ENCODE peak calls at places on chromosomes 5 and 9, in nine cellular contexts. One of them, this sample, is unnamed.

GRCh38 chr9:68983008-68983411 is 30.9 kb downstream of the PRKACG start:
- DNase-seq in substantia nigra: no peak
- DNase-seq in fibroblast of lung: no peak
- DNase-seq in PC-3: no peak
- DNase-seq in CD8-positive, alpha-beta T cell: no peak
- DNase-seq in mammary epithelial cell: no peak
- DNase-seq in breast epithelium: no peak
- DNase-seq in CD4-positive, alpha-beta T cell: no peak
- DNase-seq in GM23338: no peak
- DNase-seq in this sample: no peak

GRCh38 chr9:92429866-92430265 is 5.6 kb upstream of the OMD start:
- DNase-seq in substantia nigra: no peak
- DNase-seq in fibroblast of lung: no peak
- DNase-seq in GM23338: no peak
- DNase-seq in mammary epithelial cell: no peak
- DNase-seq in CD4-positive, alpha-beta T cell: no peak
- DNase-seq in CD8-positive, alpha-beta T cell: no peak
- DNase-seq in PC-3: no peak
- DNase-seq in breast epithelium: no peak
- DNase-seq in this sample: no peak

GRCh38 chr5:135139397-135140134 is 105.5 kb upstream of the PITX1 start:
- DNase-seq in breast epithelium: no peak
- DNase-seq in CD4-positive, alpha-beta T cell: no peak
- DNase-seq in GM23338: no peak
- DNase-seq in mammary epithelial cell: peak
- DNase-seq in PC-3: peak
- DNase-seq in fibroblast of lung: peak
- DNase-seq in substantia nigra: no peak
- DNase-seq in CD8-positive, alpha-beta T cell: no peak
- DNase-seq in this sample: peak

GRCh38 chr9:77161966-77162365 is 15.4 kb upstream of the VPS13A start:
- DNase-seq in substantia nigra: no peak
- DNase-seq in CD8-positive, alpha-beta T cell: no peak
- DNase-seq in breast epithelium: no peak
- DNase-seq in GM23338: no peak
- DNase-seq in fibroblast of lung: peak
- DNase-seq in CD4-positive, alpha-beta T cell: no peak
- DNase-seq in mammary epithelial cell: no peak
- DNase-seq in PC-3: no peak
- DNase-seq in this sample: peak

GRCh38 chr5:102921341-102922047 is 166.4 kb downstream of the PAM start:
- DNase-seq in mammary epithelial cell: no peak
- DNase-seq in PC-3: peak
- DNase-seq in CD4-positive, alpha-beta T cell: no peak
- DNase-seq in CD8-positive, alpha-beta T cell: no peak
- DNase-seq in fibroblast of lung: peak
- DNase-seq in substantia nigra: no peak
- DNase-seq in breast epithelium: no peak
- DNase-seq in GM23338: no peak
- DNase-seq in this sample: no peak

GRCh38 chr5:42858031-42858643 is 46.4 kb upstream of the SELENOP start:
- DNase-seq in breast epithelium: no peak
- DNase-seq in substantia nigra: peak
- DNase-seq in PC-3: peak
- DNase-seq in fibroblast of lung: peak
- DNase-seq in GM23338: peak
- DNase-seq in mammary epithelial cell: peak
- DNase-seq in CD8-positive, alpha-beta T cell: no peak
- DNase-seq in CD4-positive, alpha-beta T cell: no peak
- DNase-seq in this sample: no peak

GRCh38 chr9:102867488-102867887 is 127.6 kb upstream of the CYLC2 start:
- DNase-seq in substantia nigra: no peak
- DNase-seq in fibroblast of lung: no peak
- DNase-seq in breast epithelium: no peak
- DNase-seq in GM23338: no peak
- DNase-seq in CD4-positive, alpha-beta T cell: no peak
- DNase-seq in mammary epithelial cell: peak
- DNase-seq in PC-3: peak
- DNase-seq in CD8-positive, alpha-beta T cell: no peak
- DNase-seq in this sample: no peak

GRCh38 chr9:6551126-6551525 is 94.4 kb downstream of the GLDC start:
- DNase-seq in PC-3: no peak
- DNase-seq in GM23338: no peak
- DNase-seq in breast epithelium: no peak
- DNase-seq in mammary epithelial cell: no peak
- DNase-seq in substantia nigra: no peak
- DNase-seq in fibroblast of lung: no peak
- DNase-seq in CD8-positive, alpha-beta T cell: no peak
- DNase-seq in CD4-positive, alpha-beta T cell: no peak
- DNase-seq in this sample: no peak

GRCh38 chr5:43036409-43036808 is 3.7 kb downstream of the ANXA2R start:
- DNase-seq in breast epithelium: no peak
- DNase-seq in mammary epithelial cell: no peak
- DNase-seq in fibroblast of lung: no peak
- DNase-seq in substantia nigra: no peak
- DNase-seq in CD4-positive, alpha-beta T cell: no peak
- DNase-seq in PC-3: no peak
- DNase-seq in CD8-positive, alpha-beta T cell: no peak
- DNase-seq in GM23338: no peak
- DNase-seq in this sample: no peak

GRCh38 chr5:34609951-34610431 is 46.1 kb upstream of the RAI14 start:
- DNase-seq in substantia nigra: no peak
- DNase-seq in GM23338: peak
- DNase-seq in mammary epithelial cell: peak
- DNase-seq in fibroblast of lung: no peak
- DNase-seq in breast epithelium: no peak
- DNase-seq in CD4-positive, alpha-beta T cell: no peak
- DNase-seq in PC-3: peak
- DNase-seq in CD8-positive, alpha-beta T cell: no peak
- DNase-seq in this sample: peak

GRCh38 chr5:137096149-137097103 is 402.7 kb downstream of the SPOCK1 start:
- DNase-seq in breast epithelium: no peak
- DNase-seq in PC-3: peak
- DNase-seq in fibroblast of lung: no peak
- DNase-seq in mammary epithelial cell: peak
- DNase-seq in GM23338: no peak
- DNase-seq in CD8-positive, alpha-beta T cell: no peak
- DNase-seq in CD4-positive, alpha-beta T cell: no peak
- DNase-seq in substantia nigra: no peak
- DNase-seq in this sample: no peak

GRCh38 chr5:111172504-111172903 is 51.7 kb upstream of the CAMK4 start:
- DNase-seq in fibroblast of lung: no peak
- DNase-seq in mammary epithelial cell: no peak
- DNase-seq in breast epithelium: no peak
- DNase-seq in PC-3: no peak
- DNase-seq in CD4-positive, alpha-beta T cell: no peak
- DNase-seq in CD8-positive, alpha-beta T cell: no peak
- DNase-seq in GM23338: peak
- DNase-seq in substantia nigra: no peak
- DNase-seq in this sample: no peak

GRCh38 chr5:16740046-16740445 is 123.2 kb upstream of the RETREG1 start:
- DNase-seq in breast epithelium: no peak
- DNase-seq in mammary epithelial cell: no peak
- DNase-seq in PC-3: no peak
- DNase-seq in CD8-positive, alpha-beta T cell: no peak
- DNase-seq in GM23338: no peak
- DNase-seq in fibroblast of lung: no peak
- DNase-seq in CD4-positive, alpha-beta T cell: no peak
- DNase-seq in substantia nigra: no peak
- DNase-seq in this sample: no peak

GRCh38 chr5:16733597-16733996 is 116.8 kb upstream of the RETREG1 start:
- DNase-seq in fibroblast of lung: no peak
- DNase-seq in PC-3: no peak
- DNase-seq in CD4-positive, alpha-beta T cell: no peak
- DNase-seq in mammary epithelial cell: no peak
- DNase-seq in CD8-positive, alpha-beta T cell: no peak
- DNase-seq in breast epithelium: no peak
- DNase-seq in GM23338: peak
- DNase-seq in substantia nigra: peak
- DNase-seq in this sample: no peak

GRCh38 chr9:129497064-129497836 is 123.7 kb downstream of the C9orf50 start:
- DNase-seq in fibroblast of lung: no peak
- DNase-seq in CD4-positive, alpha-beta T cell: no peak
- DNase-seq in mammary epithelial cell: no peak
- DNase-seq in PC-3: no peak
- DNase-seq in substantia nigra: peak
- DNase-seq in GM23338: peak
- DNase-seq in breast epithelium: no peak
- DNase-seq in CD8-positive, alpha-beta T cell: no peak
- DNase-seq in this sample: peak
- H3K27ac ChIP-seq in fibroblast of lung: peak
- H3K27ac ChIP-seq in CD4-positive, alpha-beta T cell: no peak
- H3K27ac ChIP-seq in mammary epithelial cell: no peak
- H3K27ac ChIP-seq in PC-3: peak
- H3K27ac ChIP-seq in substantia nigra: peak
- H3K27ac ChIP-seq in GM23338: peak
- H3K27ac ChIP-seq in breast epithelium: peak
- H3K27ac ChIP-seq in CD8-positive, alpha-beta T cell: no peak
- H3K27ac ChIP-seq in this sample: peak

GRCh38 chr5:91477408-91477807 is 94.3 kb upstream of the ARRDC3 start:
- DNase-seq in substantia nigra: no peak
- DNase-seq in mammary epithelial cell: no peak
- DNase-seq in GM23338: no peak
- DNase-seq in CD8-positive, alpha-beta T cell: no peak
- DNase-seq in PC-3: no peak
- DNase-seq in fibroblast of lung: no peak
- DNase-seq in breast epithelium: no peak
- DNase-seq in CD4-positive, alpha-beta T cell: no peak
- DNase-seq in this sample: no peak

GRCh38 chr5:91474201-91474600 is 91.1 kb upstream of the ARRDC3 start:
- DNase-seq in fibroblast of lung: peak
- DNase-seq in CD8-positive, alpha-beta T cell: no peak
- DNase-seq in mammary epithelial cell: no peak
- DNase-seq in breast epithelium: no peak
- DNase-seq in substantia nigra: no peak
- DNase-seq in PC-3: no peak
- DNase-seq in GM23338: no peak
- DNase-seq in CD4-positive, alpha-beta T cell: no peak
- DNase-seq in this sample: no peak

DNA sequence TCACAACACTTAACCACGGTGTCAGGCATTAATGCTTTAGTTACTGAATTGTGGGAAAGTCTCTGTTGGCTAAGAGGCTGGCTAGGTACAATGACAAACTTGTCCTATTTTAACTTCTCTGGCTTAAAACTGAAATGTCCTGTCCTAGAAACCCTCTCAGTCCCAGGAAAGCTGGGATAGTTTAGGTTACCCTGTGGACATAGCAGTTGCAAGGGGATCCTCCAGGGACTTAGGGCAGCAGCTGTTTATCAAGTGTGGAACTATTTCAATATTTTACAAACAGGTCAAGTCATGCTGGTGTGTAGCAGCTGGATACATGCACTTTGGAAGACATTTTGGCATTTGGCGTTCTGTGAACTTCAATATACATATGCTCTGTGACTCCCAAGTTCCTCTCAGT is 95.0 kb upstream of the ARRDC3 start:
- DNase-seq in CD8-positive, alpha-beta T cell: no peak
- DNase-seq in CD4-positive, alpha-beta T cell: no peak
- DNase-seq in mammary epithelial cell: no peak
- DNase-seq in breast epithelium: no peak
- DNase-seq in fibroblast of lung: no peak
- DNase-seq in substantia nigra: no peak
- DNase-seq in GM23338: no peak
- DNase-seq in PC-3: no peak
- DNase-seq in this sample: no peak
- H3K27ac ChIP-seq in CD8-positive, alpha-beta T cell: no peak
- H3K27ac ChIP-seq in CD4-positive, alpha-beta T cell: no peak
- H3K27ac ChIP-seq in mammary epithelial cell: no peak
- H3K27ac ChIP-seq in breast epithelium: no peak
- H3K27ac ChIP-seq in fibroblast of lung: no peak
- H3K27ac ChIP-seq in substantia nigra: no peak
- H3K27ac ChIP-seq in GM23338: no peak
- H3K27ac ChIP-seq in PC-3: no peak
- H3K27ac ChIP-seq in this sample: no peak

GRCh38 chr5:61523072-61523471 is 191.0 kb downstream of the ZSWIM6 start:
- DNase-seq in fibroblast of lung: no peak
- DNase-seq in substantia nigra: no peak
- DNase-seq in CD4-positive, alpha-beta T cell: no peak
- DNase-seq in CD8-positive, alpha-beta T cell: no peak
- DNase-seq in breast epithelium: no peak
- DNase-seq in mammary epithelial cell: no peak
- DNase-seq in GM23338: no peak
- DNase-seq in PC-3: no peak
- DNase-seq in this sample: no peak

GRCh38 chr5:61516946-61517345 is 184.9 kb downstream of the ZSWIM6 start:
- DNase-seq in breast epithelium: no peak
- DNase-seq in CD4-positive, alpha-beta T cell: no peak
- DNase-seq in mammary epithelial cell: no peak
- DNase-seq in GM23338: no peak
- DNase-seq in substantia nigra: no peak
- DNase-seq in PC-3: no peak
- DNase-seq in CD8-positive, alpha-beta T cell: no peak
- DNase-seq in fibroblast of lung: no peak
- DNase-seq in this sample: no peak

GRCh38 chr5:61523997-61524396 is 191.9 kb downstream of the ZSWIM6 start:
- DNase-seq in fibroblast of lung: no peak
- DNase-seq in CD4-positive, alpha-beta T cell: no peak
- DNase-seq in substantia nigra: no peak
- DNase-seq in mammary epithelial cell: no peak
- DNase-seq in CD8-positive, alpha-beta T cell: no peak
- DNase-seq in PC-3: no peak
- DNase-seq in GM23338: no peak
- DNase-seq in breast epithelium: no peak
- DNase-seq in this sample: no peak

GRCh38 chr5:61525573-61526142 is 193.6 kb downstream of the ZSWIM6 start:
- DNase-seq in CD4-positive, alpha-beta T cell: no peak
- DNase-seq in PC-3: peak
- DNase-seq in fibroblast of lung: no peak
- DNase-seq in substantia nigra: no peak
- DNase-seq in mammary epithelial cell: peak
- DNase-seq in GM23338: peak
- DNase-seq in breast epithelium: peak
- DNase-seq in CD8-positive, alpha-beta T cell: no peak
- DNase-seq in this sample: no peak

DNA sequence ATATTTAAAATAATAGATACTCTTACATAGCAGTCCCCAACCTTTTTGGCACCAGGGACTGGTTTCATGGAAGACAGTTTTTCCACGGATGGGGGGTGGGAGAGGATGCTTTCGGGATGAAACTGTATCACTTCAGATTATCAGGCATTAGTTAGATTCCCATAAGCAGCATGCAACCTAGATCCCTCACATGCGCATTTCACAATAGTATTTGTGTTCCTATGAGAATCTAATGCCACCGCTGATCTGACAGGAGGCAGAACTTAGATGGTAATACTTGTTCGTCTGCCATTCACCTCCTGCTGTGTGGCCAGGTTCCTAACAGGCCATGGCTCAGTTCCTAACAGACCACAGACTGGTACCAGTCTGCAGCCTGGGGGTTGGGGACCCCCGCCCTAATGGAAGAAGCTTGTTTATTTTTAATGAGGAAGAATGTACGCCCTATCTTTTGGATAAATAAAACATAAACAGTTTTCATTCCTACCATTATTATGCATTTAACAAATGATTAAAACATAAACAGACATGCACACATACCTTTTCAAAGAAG is 187.7 kb downstream of the ZSWIM6 start:
- DNase-seq in mammary epithelial cell: no peak
- DNase-seq in PC-3: no peak
- DNase-seq in GM23338: no peak
- DNase-seq in substantia nigra: no peak
- DNase-seq in fibroblast of lung: no peak
- DNase-seq in CD4-positive, alpha-beta T cell: no peak
- DNase-seq in CD8-positive, alpha-beta T cell: no peak
- DNase-seq in breast epithelium: no peak
- DNase-seq in this sample: no peak
- H3K27ac ChIP-seq in mammary epithelial cell: no peak
- H3K27ac ChIP-seq in PC-3: no peak
- H3K27ac ChIP-seq in GM23338: no peak
- H3K27ac ChIP-seq in substantia nigra: no peak
- H3K27ac ChIP-seq in fibroblast of lung: no peak
- H3K27ac ChIP-seq in CD4-positive, alpha-beta T cell: no peak
- H3K27ac ChIP-seq in CD8-positive, alpha-beta T cell: no peak
- H3K27ac ChIP-seq in breast epithelium: no peak
- H3K27ac ChIP-seq in this sample: no peak

GRCh38 chr9:106860731-106861584 is 2.0 kb upstream of the ZNF462 start:
- DNase-seq in fibroblast of lung: peak
- DNase-seq in substantia nigra: no peak
- DNase-seq in PC-3: peak
- DNase-seq in breast epithelium: peak
- DNase-seq in GM23338: peak
- DNase-seq in CD8-positive, alpha-beta T cell: no peak
- DNase-seq in mammary epithelial cell: peak
- DNase-seq in CD4-positive, alpha-beta T cell: no peak
- DNase-seq in this sample: peak
- H3K27ac ChIP-seq in fibroblast of lung: peak
- H3K27ac ChIP-seq in substantia nigra: peak
- H3K27ac ChIP-seq in PC-3: peak
- H3K27ac ChIP-seq in breast epithelium: peak
- H3K27ac ChIP-seq in GM23338: peak
- H3K27ac ChIP-seq in CD8-positive, alpha-beta T cell: no peak
- H3K27ac ChIP-seq in mammary epithelial cell: peak
- H3K27ac ChIP-seq in CD4-positive, alpha-beta T cell: no peak
- H3K27ac ChIP-seq in this sample: no peak